ENCODE peak calls at places on chromosomes 16 and 17, in ten cellular contexts. One of them, this sample, is unnamed. For H3K4me1, the result is how much of the 10 kb centered on the place peaks cover.

GRCh38 chr17:2400877-2401425 is at the start of gene MNT:
- DNase-seq in CD8-positive, alpha-beta memory T cell: peak
- DNase-seq in BE2C: peak
- DNase-seq in tibial artery: peak
- DNase-seq in cardiac muscle cell: peak
- DNase-seq in Panc1: no peak
- DNase-seq in IMR-90: peak
- DNase-seq in neuronal stem cell: peak
- DNase-seq in upper lobe of right lung: peak
- DNase-seq in stomach: peak
- DNase-seq in this sample: peak

GRCh38 chr16:81401035-81401950 is 43.3 kb upstream of the CMIP start:
- DNase-seq in CD8-positive, alpha-beta memory T cell: no peak
- DNase-seq in BE2C: peak
- DNase-seq in tibial artery: no peak
- DNase-seq in cardiac muscle cell: peak
- DNase-seq in Panc1: no peak
- DNase-seq in IMR-90: peak
- DNase-seq in neuronal stem cell: no peak
- DNase-seq in upper lobe of right lung: no peak
- DNase-seq in stomach: no peak
- DNase-seq in this sample: no peak

GRCh38 chr17:14547016-14547415 is 246.1 kb downstream of the HS3ST3B1 start:
- DNase-seq in CD8-positive, alpha-beta memory T cell: no peak
- DNase-seq in BE2C: no peak
- DNase-seq in tibial artery: no peak
- DNase-seq in cardiac muscle cell: no peak
- DNase-seq in Panc1: no peak
- DNase-seq in IMR-90: no peak
- DNase-seq in neuronal stem cell: no peak
- DNase-seq in upper lobe of right lung: no peak
- DNase-seq in stomach: no peak
- DNase-seq in this sample: no peak

GRCh38 chr17:31580331-31581021 is 189.0 kb downstream of the RAB11FIP4 start:
- DNase-seq in CD8-positive, alpha-beta memory T cell: no peak
- DNase-seq in BE2C: no peak
- DNase-seq in tibial artery: peak
- DNase-seq in cardiac muscle cell: peak
- DNase-seq in Panc1: no peak
- DNase-seq in IMR-90: peak
- DNase-seq in neuronal stem cell: no peak
- DNase-seq in upper lobe of right lung: peak
- DNase-seq in stomach: peak
- DNase-seq in this sample: peak

GRCh38 chr16:19604911-19605310 is 49.4 kb downstream of the VPS35L start:
- DNase-seq in CD8-positive, alpha-beta memory T cell: no peak
- DNase-seq in BE2C: no peak
- DNase-seq in tibial artery: no peak
- DNase-seq in cardiac muscle cell: no peak
- DNase-seq in Panc1: no peak
- DNase-seq in IMR-90: no peak
- DNase-seq in neuronal stem cell: no peak
- DNase-seq in upper lobe of right lung: no peak
- DNase-seq in stomach: no peak
- DNase-seq in this sample: no peak

GRCh38 chr17:5583426-5584382 is 605 bp downstream of the NLRP1 start:
- DNase-seq in CD8-positive, alpha-beta memory T cell: no peak
- DNase-seq in BE2C: no peak
- DNase-seq in tibial artery: peak
- DNase-seq in cardiac muscle cell: peak
- DNase-seq in Panc1: no peak
- DNase-seq in IMR-90: peak
- DNase-seq in neuronal stem cell: no peak
- DNase-seq in upper lobe of right lung: no peak
- DNase-seq in stomach: no peak
- DNase-seq in this sample: no peak

GRCh38 chr17:9363440-9364350 is 211.9 kb downstream of the STX8 start:
- DNase-seq in CD8-positive, alpha-beta memory T cell: no peak
- DNase-seq in BE2C: no peak
- DNase-seq in tibial artery: no peak
- DNase-seq in cardiac muscle cell: peak
- DNase-seq in Panc1: no peak
- DNase-seq in IMR-90: peak
- DNase-seq in neuronal stem cell: no peak
- DNase-seq in upper lobe of right lung: no peak
- DNase-seq in stomach: no peak
- DNase-seq in this sample: no peak

GRCh38 chr16:24775455-24775854 is 46.0 kb downstream of the TNRC6A start:
- DNase-seq in CD8-positive, alpha-beta memory T cell: no peak
- DNase-seq in BE2C: no peak
- DNase-seq in tibial artery: peak
- DNase-seq in cardiac muscle cell: peak
- DNase-seq in Panc1: no peak
- DNase-seq in IMR-90: peak
- DNase-seq in neuronal stem cell: no peak
- DNase-seq in upper lobe of right lung: no peak
- DNase-seq in stomach: peak
- DNase-seq in this sample: no peak

GRCh38 chr17:58224315-58224714 is 5.3 kb upstream of the MKS1 start:
- DNase-seq in CD8-positive, alpha-beta memory T cell: no peak
- DNase-seq in BE2C: no peak
- DNase-seq in tibial artery: no peak
- DNase-seq in cardiac muscle cell: peak
- DNase-seq in Panc1: no peak
- DNase-seq in IMR-90: peak
- DNase-seq in neuronal stem cell: no peak
- DNase-seq in upper lobe of right lung: no peak
- DNase-seq in stomach: no peak
- DNase-seq in this sample: no peak

GRCh38 chr17:20010099-20010863 is 1.1 kb downstream of the SPECC1 start:
- DNase-seq in CD8-positive, alpha-beta memory T cell: no peak
- DNase-seq in BE2C: peak
- DNase-seq in tibial artery: peak
- DNase-seq in cardiac muscle cell: peak
- DNase-seq in Panc1: peak
- DNase-seq in IMR-90: peak
- DNase-seq in neuronal stem cell: peak
- DNase-seq in upper lobe of right lung: no peak
- DNase-seq in stomach: peak
- DNase-seq in this sample: no peak

GRCh38 chr17:44775838-44776621 is 17.2 kb downstream of the ADAM11 start:
- DNase-seq in CD8-positive, alpha-beta memory T cell: no peak
- DNase-seq in BE2C: no peak
- DNase-seq in tibial artery: no peak
- DNase-seq in cardiac muscle cell: no peak
- DNase-seq in Panc1: no peak
- DNase-seq in IMR-90: no peak
- DNase-seq in neuronal stem cell: no peak
- DNase-seq in upper lobe of right lung: peak
- DNase-seq in stomach: peak
- DNase-seq in this sample: no peak

GRCh38 chr17:48592097-48592496 is 1.5 kb downstream of the HOXB5 start:
- DNase-seq in CD8-positive, alpha-beta memory T cell: no peak
- DNase-seq in BE2C: no peak
- DNase-seq in tibial artery: no peak
- DNase-seq in cardiac muscle cell: no peak
- DNase-seq in Panc1: no peak
- DNase-seq in IMR-90: peak
- DNase-seq in neuronal stem cell: no peak
- DNase-seq in upper lobe of right lung: no peak
- DNase-seq in stomach: no peak
- DNase-seq in this sample: no peak
- H3K4me1 ChIP-seq in CD8-positive, alpha-beta memory T cell: under half
- H3K4me1 ChIP-seq in BE2C: under half
- H3K4me1 ChIP-seq in tibial artery: under half
- H3K4me1 ChIP-seq in cardiac muscle cell: under half
- H3K4me1 ChIP-seq in Panc1: half or more
- H3K4me1 ChIP-seq in IMR-90: under half
- H3K4me1 ChIP-seq in neuronal stem cell: under half
- H3K4me1 ChIP-seq in upper lobe of right lung: under half
- H3K4me1 ChIP-seq in stomach: under half
- H3K4me1 ChIP-seq in this sample: under half

GRCh38 chr17:59669944-59670343 is 37.3 kb downstream of the PTRH2 start:
- DNase-seq in CD8-positive, alpha-beta memory T cell: no peak
- DNase-seq in BE2C: no peak
- DNase-seq in tibial artery: no peak
- DNase-seq in cardiac muscle cell: no peak
- DNase-seq in Panc1: no peak
- DNase-seq in IMR-90: no peak
- DNase-seq in neuronal stem cell: no peak
- DNase-seq in upper lobe of right lung: no peak
- DNase-seq in stomach: no peak
- DNase-seq in this sample: no peak

GRCh38 chr17:59666235-59666634 is 41.0 kb downstream of the PTRH2 start:
- DNase-seq in CD8-positive, alpha-beta memory T cell: no peak
- DNase-seq in BE2C: no peak
- DNase-seq in tibial artery: no peak
- DNase-seq in cardiac muscle cell: peak
- DNase-seq in Panc1: no peak
- DNase-seq in IMR-90: no peak
- DNase-seq in neuronal stem cell: no peak
- DNase-seq in upper lobe of right lung: no peak
- DNase-seq in stomach: no peak
- DNase-seq in this sample: no peak

GRCh38 chr17:59668816-59669215 is 38.4 kb downstream of the PTRH2 start:
- DNase-seq in CD8-positive, alpha-beta memory T cell: no peak
- DNase-seq in BE2C: no peak
- DNase-seq in tibial artery: no peak
- DNase-seq in cardiac muscle cell: peak
- DNase-seq in Panc1: no peak
- DNase-seq in IMR-90: peak
- DNase-seq in neuronal stem cell: no peak
- DNase-seq in upper lobe of right lung: no peak
- DNase-seq in stomach: no peak
- DNase-seq in this sample: no peak

GRCh38 chr17:59671386-59671785 is 35.8 kb downstream of the PTRH2 start:
- DNase-seq in CD8-positive, alpha-beta memory T cell: no peak
- DNase-seq in BE2C: no peak
- DNase-seq in tibial artery: no peak
- DNase-seq in cardiac muscle cell: no peak
- DNase-seq in Panc1: no peak
- DNase-seq in IMR-90: peak
- DNase-seq in neuronal stem cell: no peak
- DNase-seq in upper lobe of right lung: no peak
- DNase-seq in stomach: no peak
- DNase-seq in this sample: no peak

DNA sequence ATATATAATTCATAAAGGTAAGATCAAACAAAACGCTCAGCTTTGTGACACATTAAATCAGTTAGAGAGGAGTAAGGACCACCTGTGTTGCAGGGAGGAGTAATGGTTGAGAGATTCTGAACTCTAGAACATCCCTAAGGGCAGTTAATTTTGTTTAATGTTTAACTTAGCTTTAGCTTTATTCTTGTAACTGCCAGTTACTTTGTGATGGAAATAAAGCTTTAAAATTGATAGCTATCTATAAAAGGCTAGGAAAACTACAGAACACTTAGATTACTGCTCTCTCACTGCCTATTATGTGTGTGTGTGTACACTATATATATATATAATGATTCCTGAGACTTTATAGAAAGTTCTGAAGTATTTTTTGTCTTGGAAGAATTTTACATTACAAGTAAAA is 37.8 kb downstream of the PTRH2 start:
- DNase-seq in CD8-positive, alpha-beta memory T cell: no peak
- DNase-seq in BE2C: no peak
- DNase-seq in tibial artery: no peak
- DNase-seq in cardiac muscle cell: no peak
- DNase-seq in Panc1: no peak
- DNase-seq in IMR-90: no peak
- DNase-seq in neuronal stem cell: no peak
- DNase-seq in upper lobe of right lung: no peak
- DNase-seq in stomach: no peak
- DNase-seq in this sample: no peak
- H3K4me1 ChIP-seq in CD8-positive, alpha-beta memory T cell: under half
- H3K4me1 ChIP-seq in BE2C: under half
- H3K4me1 ChIP-seq in tibial artery: under half
- H3K4me1 ChIP-seq in cardiac muscle cell: under half
- H3K4me1 ChIP-seq in Panc1: under half
- H3K4me1 ChIP-seq in IMR-90: under half
- H3K4me1 ChIP-seq in neuronal stem cell: under half
- H3K4me1 ChIP-seq in upper lobe of right lung: under half
- H3K4me1 ChIP-seq in stomach: under half
- H3K4me1 ChIP-seq in this sample: under half

GRCh38 chr16:83908798-83909197 is 9.9 kb downstream of the MLYCD start:
- DNase-seq in CD8-positive, alpha-beta memory T cell: no peak
- DNase-seq in BE2C: no peak
- DNase-seq in tibial artery: no peak
- DNase-seq in cardiac muscle cell: no peak
- DNase-seq in Panc1: no peak
- DNase-seq in IMR-90: no peak
- DNase-seq in neuronal stem cell: no peak
- DNase-seq in upper lobe of right lung: no peak
- DNase-seq in stomach: no peak
- DNase-seq in this sample: no peak
- H3K4me1 ChIP-seq in CD8-positive, alpha-beta memory T cell: under half
- H3K4me1 ChIP-seq in BE2C: under half
- H3K4me1 ChIP-seq in tibial artery: under half
- H3K4me1 ChIP-seq in cardiac muscle cell: under half
- H3K4me1 ChIP-seq in Panc1: under half
- H3K4me1 ChIP-seq in IMR-90: under half
- H3K4me1 ChIP-seq in neuronal stem cell: under half
- H3K4me1 ChIP-seq in upper lobe of right lung: under half
- H3K4me1 ChIP-seq in stomach: under half
- H3K4me1 ChIP-seq in this sample: under half

GRCh38 chr16:56841233-56841632 is 23.8 kb upstream of the SLC12A3 start:
- DNase-seq in CD8-positive, alpha-beta memory T cell: no peak
- DNase-seq in BE2C: peak
- DNase-seq in tibial artery: no peak
- DNase-seq in cardiac muscle cell: peak
- DNase-seq in Panc1: no peak
- DNase-seq in IMR-90: peak
- DNase-seq in neuronal stem cell: no peak
- DNase-seq in upper lobe of right lung: no peak
- DNase-seq in stomach: no peak
- DNase-seq in this sample: no peak

GRCh38 chr16:56847173-56847948 is 17.6 kb upstream of the SLC12A3 start:
- DNase-seq in CD8-positive, alpha-beta memory T cell: no peak
- DNase-seq in BE2C: no peak
- DNase-seq in tibial artery: no peak
- DNase-seq in cardiac muscle cell: no peak
- DNase-seq in Panc1: no peak
- DNase-seq in IMR-90: no peak
- DNase-seq in neuronal stem cell: no peak
- DNase-seq in upper lobe of right lung: no peak
- DNase-seq in stomach: no peak
- DNase-seq in this sample: no peak

GRCh38 chr16:56842133-56842532 is 22.9 kb upstream of the SLC12A3 start:
- DNase-seq in CD8-positive, alpha-beta memory T cell: no peak
- DNase-seq in BE2C: no peak
- DNase-seq in tibial artery: no peak
- DNase-seq in cardiac muscle cell: no peak
- DNase-seq in Panc1: no peak
- DNase-seq in IMR-90: no peak
- DNase-seq in neuronal stem cell: no peak
- DNase-seq in upper lobe of right lung: no peak
- DNase-seq in stomach: no peak
- DNase-seq in this sample: no peak

GRCh38 chr16:56841659-56842058 is 23.3 kb upstream of the SLC12A3 start:
- DNase-seq in CD8-positive, alpha-beta memory T cell: no peak
- DNase-seq in BE2C: no peak
- DNase-seq in tibial artery: no peak
- DNase-seq in cardiac muscle cell: no peak
- DNase-seq in Panc1: no peak
- DNase-seq in IMR-90: no peak
- DNase-seq in neuronal stem cell: no peak
- DNase-seq in upper lobe of right lung: no peak
- DNase-seq in stomach: no peak
- DNase-seq in this sample: no peak

GRCh38 chr16:56844056-56844455 is 21.0 kb upstream of the SLC12A3 start:
- DNase-seq in CD8-positive, alpha-beta memory T cell: no peak
- DNase-seq in BE2C: no peak
- DNase-seq in tibial artery: no peak
- DNase-seq in cardiac muscle cell: no peak
- DNase-seq in Panc1: no peak
- DNase-seq in IMR-90: no peak
- DNase-seq in neuronal stem cell: no peak
- DNase-seq in upper lobe of right lung: no peak
- DNase-seq in stomach: no peak
- DNase-seq in this sample: no peak
- H3K4me1 ChIP-seq in CD8-positive, alpha-beta memory T cell: under half
- H3K4me1 ChIP-seq in BE2C: under half
- H3K4me1 ChIP-seq in tibial artery: under half
- H3K4me1 ChIP-seq in cardiac muscle cell: under half
- H3K4me1 ChIP-seq in Panc1: under half
- H3K4me1 ChIP-seq in IMR-90: under half
- H3K4me1 ChIP-seq in neuronal stem cell: under half
- H3K4me1 ChIP-seq in upper lobe of right lung: under half
- H3K4me1 ChIP-seq in stomach: under half
- H3K4me1 ChIP-seq in this sample: under half

This sample was measured in thoracic aorta.